ENCODE peak calls at places on chromosomes 1 and 21, in four cellular contexts. I is prostate gland; U is naive thymus-derived CD4-positive, alpha-beta T cell; J is fibroblast of pulmonary artery. O is an unnamed sample.

GRCh38 chr1:71908313-71908712 is 374.0 kb downstream of the NEGR1 start:
- DNase-seq in J (no peak), I (no peak), U (no peak), O (no peak)

GRCh38 chr1:63732666-63733065 is 41.2 kb upstream of the ROR1 start:
- DNase-seq in I (no peak), J (peak; percentile 28), U (no peak), O (no peak)

GRCh38 chr21:40165671-40166070 is 298.4 kb downstream of the PCP4 start:
- DNase-seq in J (no peak), U (no peak), I (no peak), O (no peak)

GRCh38 chr1:230403442-230403841 is 22.7 kb downstream of the PGBD5 start:
- DNase-seq in U (no peak), J (no peak), I (no peak), O (no peak)

GRCh38 chr1:201748331-201748730 is 80.6 kb upstream of the IPO9 start:
- DNase-seq in I (no peak), J (peak; percentile 92), U (no peak), O (peak; percentile 40)

GRCh38 chr1:47225430-47226100 is 6.5 kb downstream of the TAL1 start:
- DNase-seq in U (no peak), J (no peak), I (no peak), O (no peak)

GRCh38 chr1:11748294-11749202 is 12.6 kb downstream of the AGTRAP start:
- DNase-seq in U (no peak), J (no peak), I (no peak), O (no peak)

GRCh38 chr1:78092686-78093085 is 46.9 kb downstream of the GIPC2 start:
- DNase-seq in J (no peak), U (no peak), I (no peak), O (peak; percentile 82)

GRCh38 chr1:162549001-162549400 is 12.5 kb upstream of the UAP1 start:
- DNase-seq in U (no peak), I (no peak), J (no peak), O (no peak)

GRCh38 chr1:21626921-21627339 is 42.2 kb downstream of the RAP1GAP start:
- DNase-seq in J (no peak), I (no peak), U (no peak), O (peak; percentile 94)

GRCh38 chr1:47813970-47814369 is 183.2 kb downstream of the TRABD2B start:
- DNase-seq in I (no peak), U (no peak), J (no peak), O (no peak)

GRCh38 chr1:156407344-156407743 is 38.3 kb downstream of the RHBG start:
- DNase-seq in J (no peak), U (no peak), I (no peak), O (no peak)

O was measured in PC-3.